ENCODE peak calls at places on chromosomes 1 and 21, in four cellular contexts. One of them, this sample, is unnamed.

GRCh38 chr21:26140185-26140584 is 30.4 kb downstream of the APP start:
- DNase-seq in breast epithelium: no peak
- DNase-seq in testis: no peak
- DNase-seq in heart left ventricle: peak; percentile 51
- DNase-seq in this sample: peak; percentile 3

GRCh38 chr1:94974824-94975223 is 47.9 kb upstream of the CNN3 start:
- DNase-seq in heart left ventricle: no peak
- DNase-seq in testis: no peak
- DNase-seq in breast epithelium: no peak
- DNase-seq in this sample: no peak

GRCh38 chr1:55612988-55613387 is 397.8 kb upstream of the USP24 start:
- DNase-seq in breast epithelium: no peak
- DNase-seq in testis: no peak
- DNase-seq in heart left ventricle: no peak
- DNase-seq in this sample: no peak

GRCh38 chr1:23657659-23658275 is 33.8 kb upstream of the RPL11 start:
- DNase-seq in testis: peak; percentile 50
- DNase-seq in breast epithelium: no peak
- DNase-seq in heart left ventricle: peak; percentile 27
- DNase-seq in this sample: peak; percentile 56

GRCh38 chr1:156214024-156214748 is 1.4 kb downstream of the PMF1 start:
- DNase-seq in breast epithelium: no peak
- DNase-seq in testis: no peak
- DNase-seq in heart left ventricle: no peak
- DNase-seq in this sample: no peak

GRCh38 chr1:14095001-14095400 is 395.0 kb downstream of the PRDM2 start:
- DNase-seq in heart left ventricle: no peak
- DNase-seq in breast epithelium: no peak
- DNase-seq in testis: no peak
- DNase-seq in this sample: peak; percentile 32

GRCh38 chr1:119225270-119225669 is 84.8 kb upstream of the WARS2 start:
- DNase-seq in heart left ventricle: no peak
- DNase-seq in testis: no peak
- DNase-seq in breast epithelium: no peak
- DNase-seq in this sample: no peak

GRCh38 chr1:93769767-93770166 is 88.1 kb upstream of the BCAR3 start:
- DNase-seq in heart left ventricle: no peak
- DNase-seq in breast epithelium: no peak
- DNase-seq in testis: no peak
- DNase-seq in this sample: no peak

GRCh38 chr1:186183219-186183618 is 191.8 kb downstream of the TPR start:
- DNase-seq in testis: no peak
- DNase-seq in breast epithelium: no peak
- DNase-seq in heart left ventricle: no peak
- DNase-seq in this sample: no peak

GRCh38 chr1:77219166-77219887 is at the start of gene PIGK:
- DNase-seq in breast epithelium: peak; percentile 75
- DNase-seq in heart left ventricle: peak; percentile 84
- DNase-seq in testis: peak; percentile 93
- DNase-seq in this sample: peak; percentile 91
- TF ChIP-seq POLR2A in breast epithelium: no peak
- TF ChIP-seq POLR2A in heart left ventricle: no peak
- TF ChIP-seq POLR2A in testis: no peak
- TF ChIP-seq POLR2A in this sample: peak; percentile 55

GRCh38 chr1:67285780-67286488 is 21.7 kb upstream of the IL12RB2 start:
- DNase-seq in heart left ventricle: no peak
- DNase-seq in breast epithelium: no peak
- DNase-seq in testis: no peak
- DNase-seq in this sample: no peak

GRCh38 chr1:67280696-67281095 is 27.0 kb upstream of the IL12RB2 start:
- DNase-seq in testis: no peak
- DNase-seq in breast epithelium: no peak
- DNase-seq in heart left ventricle: no peak
- DNase-seq in this sample: no peak

GRCh38 chr1:67281246-67281645 is 26.4 kb upstream of the IL12RB2 start:
- DNase-seq in testis: no peak
- DNase-seq in heart left ventricle: no peak
- DNase-seq in breast epithelium: no peak
- DNase-seq in this sample: no peak
- TF ChIP-seq POLR2A in testis: no peak
- TF ChIP-seq POLR2A in heart left ventricle: no peak
- TF ChIP-seq POLR2A in breast epithelium: no peak
- TF ChIP-seq POLR2A in this sample: no peak

GRCh38 chr1:236685917-236686814 is at the start of gene ACTN2:
- DNase-seq in breast epithelium: no peak
- DNase-seq in heart left ventricle: peak; percentile 65
- DNase-seq in testis: peak; percentile 70
- DNase-seq in this sample: peak; percentile 42
- TF ChIP-seq POLR2A in breast epithelium: no peak
- TF ChIP-seq POLR2A in heart left ventricle: peak; percentile 87
- TF ChIP-seq POLR2A in testis: no peak
- TF ChIP-seq POLR2A in this sample: no peak

GRCh38 chr1:66395202-66396061 is 138.5 kb upstream of the SGIP1 start:
- DNase-seq in heart left ventricle: no peak
- DNase-seq in breast epithelium: no peak
- DNase-seq in testis: peak; percentile 27
- DNase-seq in this sample: peak; percentile 94
- TF ChIP-seq POLR2A in heart left ventricle: no peak
- TF ChIP-seq POLR2A in breast epithelium: no peak
- TF ChIP-seq POLR2A in testis: no peak
- TF ChIP-seq POLR2A in this sample: peak; percentile 34

GRCh38 chr1:202104073-202104472 is 18.6 kb upstream of the GPR37L1 start:
- DNase-seq in breast epithelium: no peak
- DNase-seq in heart left ventricle: no peak
- DNase-seq in testis: no peak
- DNase-seq in this sample: no peak

GRCh38 chr1:202107321-202107761 is 15.4 kb upstream of the GPR37L1 start:
- DNase-seq in breast epithelium: peak; percentile 82
- DNase-seq in testis: peak; percentile 73
- DNase-seq in heart left ventricle: peak; percentile 79
- DNase-seq in this sample: no peak

GRCh38 chr1:202107801-202108731 is 14.7 kb upstream of the GPR37L1 start:
- DNase-seq in breast epithelium: no peak
- DNase-seq in heart left ventricle: peak; percentile 66
- DNase-seq in testis: peak; percentile 79
- DNase-seq in this sample: no peak

GRCh38 chr1:202106340-202107284 is 16.1 kb upstream of the GPR37L1 start:
- DNase-seq in heart left ventricle: no peak
- DNase-seq in breast epithelium: no peak
- DNase-seq in testis: peak; percentile 45
- DNase-seq in this sample: no peak

GRCh38 chr1:202105571-202106339 is 17.0 kb upstream of the GPR37L1 start:
- DNase-seq in breast epithelium: peak; percentile 57
- DNase-seq in testis: peak; percentile 43
- DNase-seq in heart left ventricle: no peak
- DNase-seq in this sample: no peak
- TF ChIP-seq POLR2A in breast epithelium: no peak
- TF ChIP-seq POLR2A in testis: no peak
- TF ChIP-seq POLR2A in heart left ventricle: no peak
- TF ChIP-seq POLR2A in this sample: no peak

GRCh38 chr1:8017495-8018310 is 8.4 kb downstream of the ERRFI1 start:
- DNase-seq in heart left ventricle: no peak
- DNase-seq in breast epithelium: peak; percentile 60
- DNase-seq in testis: no peak
- DNase-seq in this sample: no peak
- TF ChIP-seq POLR2A in heart left ventricle: no peak
- TF ChIP-seq POLR2A in breast epithelium: no peak
- TF ChIP-seq POLR2A in testis: no peak
- TF ChIP-seq POLR2A in this sample: no peak

GRCh38 chr1:114780344-114781226 is at the start of gene SIKE1:
- DNase-seq in heart left ventricle: peak; percentile 89
- DNase-seq in testis: peak; percentile 98
- DNase-seq in breast epithelium: peak; percentile 86
- DNase-seq in this sample: peak; percentile 97
- TF ChIP-seq POLR2A in heart left ventricle: no peak
- TF ChIP-seq POLR2A in testis: peak; percentile 12
- TF ChIP-seq POLR2A in breast epithelium: peak; percentile 43
- TF ChIP-seq POLR2A in this sample: peak; percentile 95

GRCh38 chr1:26694185-26694572 is 1.6 kb upstream of the ARID1A start:
- DNase-seq in heart left ventricle: no peak
- DNase-seq in breast epithelium: no peak
- DNase-seq in testis: peak; percentile 23
- DNase-seq in this sample: no peak

GRCh38 chr1:26694597-26695416 is 1.0 kb upstream of the ARID1A start:
- DNase-seq in breast epithelium: no peak
- DNase-seq in heart left ventricle: no peak
- DNase-seq in testis: no peak
- DNase-seq in this sample: peak; percentile 41

GRCh38 chr1:26692211-26692792 is 3.5 kb upstream of the ARID1A start:
- DNase-seq in testis: peak; percentile 93
- DNase-seq in heart left ventricle: peak; percentile 87
- DNase-seq in breast epithelium: peak; percentile 83
- DNase-seq in this sample: peak; percentile 98

GRCh38 chr1:26693557-26694184 is 2.1 kb upstream of the ARID1A start:
- DNase-seq in breast epithelium: no peak
- DNase-seq in heart left ventricle: no peak
- DNase-seq in testis: no peak
- DNase-seq in this sample: no peak

DNA sequence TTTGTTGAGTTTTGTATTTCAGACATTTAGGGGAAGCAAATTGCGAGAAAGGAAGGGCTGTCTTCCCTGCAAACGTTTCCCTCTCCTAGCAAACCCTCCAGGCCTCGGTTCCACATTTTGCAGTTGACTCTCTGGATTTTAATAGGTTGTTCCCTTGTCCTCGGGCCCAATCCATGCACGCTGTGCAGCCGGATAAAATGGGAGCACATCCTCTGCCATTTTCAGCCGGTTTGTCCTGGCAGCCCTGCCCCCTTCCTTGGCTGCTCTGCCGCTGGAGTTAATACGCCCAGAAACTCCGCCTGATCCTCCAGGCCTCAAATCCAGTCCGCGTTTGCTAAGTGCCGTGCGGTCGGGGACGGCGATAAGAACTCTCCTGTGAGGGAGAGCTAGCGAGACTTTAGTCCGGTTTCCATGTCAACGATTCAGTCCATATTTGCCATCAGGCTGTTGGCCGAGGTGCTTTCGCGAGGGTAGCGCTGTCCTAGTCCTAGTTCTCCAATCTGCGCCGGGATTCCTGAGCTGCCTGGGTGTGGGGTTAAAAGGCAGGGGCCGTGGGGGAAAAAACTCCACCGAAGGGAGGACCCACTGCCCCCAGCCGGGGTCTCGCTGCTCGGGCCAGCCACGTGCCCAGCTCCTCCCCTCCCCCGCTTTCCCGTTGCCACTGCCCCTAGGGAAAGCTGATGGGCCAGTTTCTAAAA is 2.9 kb upstream of the ARID1A start:
- DNase-seq in breast epithelium: peak; percentile 95
- DNase-seq in heart left ventricle: peak; percentile 95
- DNase-seq in testis: peak; percentile 96
- DNase-seq in this sample: peak; percentile 98
- TF ChIP-seq POLR2A in breast epithelium: peak; percentile 50
- TF ChIP-seq POLR2A in heart left ventricle: no peak
- TF ChIP-seq POLR2A in testis: no peak
- TF ChIP-seq POLR2A in this sample: peak; percentile 62

DNA sequence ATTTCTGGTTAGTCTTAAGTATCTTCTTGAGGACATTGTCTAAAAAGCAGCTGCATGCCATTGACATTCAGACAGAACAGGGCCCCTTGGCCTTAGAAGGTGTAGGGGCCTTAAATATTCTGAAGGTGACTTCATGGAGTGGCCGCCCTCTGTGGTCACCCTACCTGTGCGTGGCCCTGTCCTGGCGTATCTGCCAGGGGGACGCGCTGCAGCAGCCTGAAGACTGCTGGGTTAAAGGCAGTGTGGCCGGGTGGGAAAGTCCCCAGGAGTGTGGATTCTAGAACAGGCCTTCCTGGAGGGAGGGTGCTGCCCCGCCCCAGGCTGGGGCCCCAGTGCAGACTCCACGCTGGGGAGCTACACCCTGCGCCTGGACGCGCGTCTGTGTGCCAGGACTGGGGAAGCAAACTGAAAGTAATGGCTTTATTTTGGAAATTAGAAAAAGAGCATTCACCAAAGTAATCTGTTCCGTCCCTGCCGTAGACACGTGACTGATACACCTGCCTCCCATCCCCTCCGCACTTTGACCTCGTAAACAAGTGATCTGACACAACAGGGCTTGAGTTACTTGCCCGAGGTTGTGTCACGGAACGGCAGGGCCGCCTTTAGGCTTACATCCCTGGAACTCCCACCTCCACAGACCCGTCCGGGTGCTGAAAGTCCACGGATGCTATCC is 1.8 kb downstream of the AGPAT3 start:
- DNase-seq in breast epithelium: no peak
- DNase-seq in heart left ventricle: no peak
- DNase-seq in testis: no peak
- DNase-seq in this sample: no peak
- TF ChIP-seq POLR2A in breast epithelium: no peak
- TF ChIP-seq POLR2A in heart left ventricle: no peak
- TF ChIP-seq POLR2A in testis: no peak
- TF ChIP-seq POLR2A in this sample: no peak

This sample was measured in NB4.